ENCODE peak calls at places on chromosomes 7 and 10, in seven cellular contexts. One of them, this sample, is unnamed.

GRCh38 chr10:110792476-110792875 is 79.3 kb upstream of the PDCD4 start:
- DNase-seq in lower lobe of right lung: no peak
- DNase-seq in endothelial cell of umbilical vein: no peak
- DNase-seq in psoas muscle: no peak
- DNase-seq in fibroblast of lung: no peak
- DNase-seq in heart right ventricle: no peak
- DNase-seq in dorsolateral prefrontal cortex: no peak
- DNase-seq in this sample: no peak

GRCh38 chr7:27203378-27203953 is 3.6 kb upstream of the HOXA13 start:
- DNase-seq in lower lobe of right lung: no peak
- DNase-seq in endothelial cell of umbilical vein: no peak
- DNase-seq in psoas muscle: no peak
- DNase-seq in fibroblast of lung: no peak
- DNase-seq in heart right ventricle: no peak
- DNase-seq in dorsolateral prefrontal cortex: no peak
- DNase-seq in this sample: no peak

GRCh38 chr10:6247041-6247712 is 44.4 kb downstream of the PFKFB3 start:
- DNase-seq in lower lobe of right lung: no peak
- DNase-seq in endothelial cell of umbilical vein: peak; percentile 21
- DNase-seq in psoas muscle: no peak
- DNase-seq in fibroblast of lung: peak; percentile 84
- DNase-seq in heart right ventricle: no peak
- DNase-seq in dorsolateral prefrontal cortex: no peak
- DNase-seq in this sample: no peak

GRCh38 chr7:18877874-18878273 is 239.6 kb downstream of the TWIST1 start:
- DNase-seq in lower lobe of right lung: no peak
- DNase-seq in endothelial cell of umbilical vein: no peak
- DNase-seq in psoas muscle: no peak
- DNase-seq in fibroblast of lung: no peak
- DNase-seq in heart right ventricle: no peak
- DNase-seq in dorsolateral prefrontal cortex: no peak
- DNase-seq in this sample: no peak

GRCh38 chr7:485188-486081 is 34.2 kb downstream of the PDGFA start:
- DNase-seq in lower lobe of right lung: peak; percentile 61
- DNase-seq in endothelial cell of umbilical vein: no peak
- DNase-seq in psoas muscle: peak; percentile 47
- DNase-seq in fibroblast of lung: no peak
- DNase-seq in heart right ventricle: peak; percentile 44
- DNase-seq in dorsolateral prefrontal cortex: no peak
- DNase-seq in this sample: peak; percentile 74

GRCh38 chr10:3825244-3825643 is 40.2 kb upstream of the KLF6 start:
- DNase-seq in lower lobe of right lung: no peak
- DNase-seq in endothelial cell of umbilical vein: no peak
- DNase-seq in psoas muscle: peak; percentile 84
- DNase-seq in fibroblast of lung: peak; percentile 90
- DNase-seq in heart right ventricle: no peak
- DNase-seq in dorsolateral prefrontal cortex: no peak
- DNase-seq in this sample: no peak

GRCh38 chr10:122072491-122072890 is 83.5 kb downstream of the TACC2 start:
- DNase-seq in lower lobe of right lung: no peak
- DNase-seq in endothelial cell of umbilical vein: no peak
- DNase-seq in psoas muscle: no peak
- DNase-seq in fibroblast of lung: no peak
- DNase-seq in heart right ventricle: no peak
- DNase-seq in dorsolateral prefrontal cortex: no peak
- DNase-seq in this sample: no peak

GRCh38 chr7:124152859-124153692 is 120.2 kb upstream of the TMEM229A start:
- DNase-seq in lower lobe of right lung: no peak
- DNase-seq in endothelial cell of umbilical vein: peak; percentile 87
- DNase-seq in psoas muscle: no peak
- DNase-seq in fibroblast of lung: peak; percentile 29
- DNase-seq in heart right ventricle: no peak
- DNase-seq in dorsolateral prefrontal cortex: no peak
- DNase-seq in this sample: no peak

GRCh38 chr7:106947244-106947728 is 82.2 kb downstream of the PIK3CG start:
- DNase-seq in lower lobe of right lung: no peak
- DNase-seq in endothelial cell of umbilical vein: peak; percentile 83
- DNase-seq in psoas muscle: no peak
- DNase-seq in fibroblast of lung: peak; percentile 57
- DNase-seq in heart right ventricle: no peak
- DNase-seq in dorsolateral prefrontal cortex: no peak
- DNase-seq in this sample: peak; percentile 19

GRCh38 chr10:129938460-129938859 is 25.6 kb downstream of the EBF3 start:
- DNase-seq in lower lobe of right lung: no peak
- DNase-seq in endothelial cell of umbilical vein: no peak
- DNase-seq in psoas muscle: peak; percentile 42
- DNase-seq in fibroblast of lung: no peak
- DNase-seq in heart right ventricle: no peak
- DNase-seq in dorsolateral prefrontal cortex: no peak
- DNase-seq in this sample: no peak

GRCh38 chr10:129046074-129046681 is 420.9 kb upstream of the MGMT start:
- DNase-seq in lower lobe of right lung: no peak
- DNase-seq in endothelial cell of umbilical vein: peak; percentile 92
- DNase-seq in psoas muscle: no peak
- DNase-seq in fibroblast of lung: no peak
- DNase-seq in heart right ventricle: no peak
- DNase-seq in dorsolateral prefrontal cortex: no peak
- DNase-seq in this sample: no peak

GRCh38 chr7:44985033-44985695 is 6.3 kb upstream of the MYO1G start:
- DNase-seq in lower lobe of right lung: no peak
- DNase-seq in endothelial cell of umbilical vein: no peak
- DNase-seq in psoas muscle: no peak
- DNase-seq in fibroblast of lung: no peak
- DNase-seq in heart right ventricle: no peak
- DNase-seq in dorsolateral prefrontal cortex: no peak
- DNase-seq in this sample: no peak

GRCh38 chr7:44982970-44983369 is 4.2 kb upstream of the MYO1G start:
- DNase-seq in lower lobe of right lung: no peak
- DNase-seq in endothelial cell of umbilical vein: no peak
- DNase-seq in psoas muscle: no peak
- DNase-seq in fibroblast of lung: no peak
- DNase-seq in heart right ventricle: no peak
- DNase-seq in dorsolateral prefrontal cortex: no peak
- DNase-seq in this sample: no peak

GRCh38 chr7:44982535-44982923 is 3.7 kb upstream of the MYO1G start:
- DNase-seq in lower lobe of right lung: no peak
- DNase-seq in endothelial cell of umbilical vein: no peak
- DNase-seq in psoas muscle: no peak
- DNase-seq in fibroblast of lung: no peak
- DNase-seq in heart right ventricle: no peak
- DNase-seq in dorsolateral prefrontal cortex: no peak
- DNase-seq in this sample: no peak

GRCh38 chr7:44984478-44984758 is 5.6 kb upstream of the MYO1G start:
- DNase-seq in lower lobe of right lung: no peak
- DNase-seq in endothelial cell of umbilical vein: no peak
- DNase-seq in psoas muscle: no peak
- DNase-seq in fibroblast of lung: no peak
- DNase-seq in heart right ventricle: no peak
- DNase-seq in dorsolateral prefrontal cortex: no peak
- DNase-seq in this sample: no peak

GRCh38 chr7:44983742-44984477 is 5.1 kb upstream of the MYO1G start:
- DNase-seq in lower lobe of right lung: no peak
- DNase-seq in endothelial cell of umbilical vein: no peak
- DNase-seq in psoas muscle: no peak
- DNase-seq in fibroblast of lung: no peak
- DNase-seq in heart right ventricle: no peak
- DNase-seq in dorsolateral prefrontal cortex: no peak
- DNase-seq in this sample: no peak
- H3K27ac ChIP-seq in lower lobe of right lung: no peak overlapping the region
- H3K27ac ChIP-seq in endothelial cell of umbilical vein: no peak overlapping the region
- H3K27ac ChIP-seq in psoas muscle: peak overlapping the region; percentile 17
- H3K27ac ChIP-seq in fibroblast of lung: no peak overlapping the region
- H3K27ac ChIP-seq in heart right ventricle: no peak overlapping the region
- H3K27ac ChIP-seq in dorsolateral prefrontal cortex: no peak overlapping the region
- H3K27ac ChIP-seq in this sample: no peak overlapping the region

DNA sequence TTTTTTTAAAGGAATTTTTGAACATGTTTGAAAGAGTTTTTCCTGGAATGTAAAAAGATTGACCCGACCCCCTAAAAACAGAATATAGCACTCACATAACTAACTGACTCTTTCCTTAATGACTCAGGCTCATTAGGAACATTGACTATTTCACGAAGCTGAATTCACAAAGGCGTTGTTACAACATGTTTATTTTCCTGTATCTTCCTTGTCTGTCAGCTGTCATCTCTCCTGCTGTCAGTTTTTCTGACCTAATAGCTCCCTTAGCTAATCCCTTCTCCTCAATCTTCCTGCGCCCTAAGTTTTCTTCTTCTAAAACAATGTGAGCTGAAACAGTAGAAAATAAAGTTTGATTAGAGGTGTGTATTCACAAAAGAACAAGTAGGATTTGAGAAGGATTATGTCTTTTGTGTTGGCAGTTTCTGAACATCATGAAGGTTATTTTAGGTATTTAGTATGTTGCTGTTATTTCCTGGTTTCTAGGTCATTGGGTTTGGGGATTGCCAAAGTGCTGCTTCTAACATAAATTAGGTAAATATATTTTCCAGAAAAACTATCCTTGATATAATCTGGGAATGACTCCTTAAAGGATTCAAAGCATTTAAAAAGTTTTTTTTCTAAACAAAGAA is 4.6 kb upstream of the MDFIC start:
- DNase-seq in lower lobe of right lung: no peak
- DNase-seq in endothelial cell of umbilical vein: no peak
- DNase-seq in psoas muscle: no peak
- DNase-seq in fibroblast of lung: no peak
- DNase-seq in heart right ventricle: no peak
- DNase-seq in dorsolateral prefrontal cortex: no peak
- DNase-seq in this sample: no peak
- TF ChIP-seq CTCF in lower lobe of right lung: no peak
- TF ChIP-seq CTCF in endothelial cell of umbilical vein: no peak
- TF ChIP-seq CTCF in psoas muscle: no peak
- TF ChIP-seq CTCF in fibroblast of lung: no peak
- TF ChIP-seq CTCF in heart right ventricle: no peak
- TF ChIP-seq CTCF in dorsolateral prefrontal cortex: no peak
- TF ChIP-seq CTCF in this sample: no peak

DNA sequence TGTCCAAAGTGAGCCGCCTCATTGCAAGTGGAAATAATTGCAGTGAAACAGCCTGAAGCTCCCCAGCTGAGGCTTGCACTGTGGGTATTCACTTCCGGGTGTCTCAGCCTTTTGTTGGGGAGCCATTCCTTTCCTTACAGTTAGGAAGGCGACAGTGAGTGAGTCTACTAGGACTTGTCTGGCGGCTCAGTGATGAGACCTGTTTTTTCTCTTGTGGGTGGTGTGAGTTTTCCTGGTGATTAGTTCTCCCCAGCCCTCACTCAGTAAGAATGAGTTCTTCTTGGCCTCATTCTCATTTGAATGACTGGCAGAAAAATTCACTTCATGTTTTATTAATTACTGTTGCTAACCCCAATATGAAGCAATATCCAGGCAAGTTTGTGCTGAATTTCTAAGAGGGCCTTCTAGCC is 2.6 kb downstream of the PGAM1 start:
- DNase-seq in lower lobe of right lung: no peak
- DNase-seq in endothelial cell of umbilical vein: no peak
- DNase-seq in psoas muscle: no peak
- DNase-seq in fibroblast of lung: peak; percentile 51
- DNase-seq in heart right ventricle: no peak
- DNase-seq in dorsolateral prefrontal cortex: no peak
- DNase-seq in this sample: no peak
- H3K4me3 ChIP-seq in lower lobe of right lung: peak overlapping the region; percentile 15
- H3K4me3 ChIP-seq in endothelial cell of umbilical vein: peak overlapping the region; percentile 74
- H3K4me3 ChIP-seq in psoas muscle: peak overlapping the region; percentile 94
- H3K4me3 ChIP-seq in fibroblast of lung: peak overlapping the region; percentile 91
- H3K4me3 ChIP-seq in heart right ventricle: no peak overlapping the region
- H3K4me3 ChIP-seq in dorsolateral prefrontal cortex: no peak overlapping the region
- H3K4me3 ChIP-seq in this sample: no peak overlapping the region

DNA sequence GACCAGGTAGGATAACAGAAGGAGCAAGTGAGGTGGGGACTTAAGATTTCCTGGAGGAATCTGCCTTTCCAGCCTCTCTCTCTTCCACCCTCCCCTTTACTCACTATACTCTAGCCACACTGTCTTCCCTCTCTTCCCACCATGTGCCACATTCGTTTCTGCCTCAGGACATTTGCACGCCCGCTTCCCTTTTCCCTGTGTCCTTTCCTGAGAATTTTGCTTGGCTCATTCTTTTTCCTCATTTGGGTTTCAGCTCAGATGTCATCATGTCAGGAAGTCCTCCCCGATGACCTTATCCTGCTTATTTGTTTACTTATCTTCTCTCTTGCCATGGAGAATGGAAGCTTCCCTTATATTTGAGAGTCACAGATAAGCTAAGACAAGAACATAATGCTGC is 363.8 kb downstream of the PRPF18 start:
- DNase-seq in lower lobe of right lung: no peak
- DNase-seq in endothelial cell of umbilical vein: no peak
- DNase-seq in psoas muscle: no peak
- DNase-seq in fibroblast of lung: no peak
- DNase-seq in heart right ventricle: no peak
- DNase-seq in dorsolateral prefrontal cortex: no peak
- DNase-seq in this sample: no peak
- H3K27ac ChIP-seq in lower lobe of right lung: no peak overlapping the region
- H3K27ac ChIP-seq in endothelial cell of umbilical vein: no peak overlapping the region
- H3K27ac ChIP-seq in psoas muscle: peak overlapping the region; percentile 3
- H3K27ac ChIP-seq in fibroblast of lung: peak overlapping the region; percentile 75
- H3K27ac ChIP-seq in heart right ventricle: peak overlapping the region; percentile 68
- H3K27ac ChIP-seq in dorsolateral prefrontal cortex: no peak overlapping the region
- H3K27ac ChIP-seq in this sample: no peak overlapping the region

GRCh38 chr10:48981310-48981907 is 41.8 kb upstream of the LRRC18 start:
- DNase-seq in lower lobe of right lung: peak; percentile 76
- DNase-seq in endothelial cell of umbilical vein: peak; percentile 27
- DNase-seq in psoas muscle: peak; percentile 76
- DNase-seq in fibroblast of lung: peak; percentile 19
- DNase-seq in heart right ventricle: peak; percentile 66
- DNase-seq in dorsolateral prefrontal cortex: no peak
- DNase-seq in this sample: peak; percentile 23

GRCh38 chr10:48978318-48978717 is 38.7 kb upstream of the LRRC18 start:
- DNase-seq in lower lobe of right lung: no peak
- DNase-seq in endothelial cell of umbilical vein: no peak
- DNase-seq in psoas muscle: no peak
- DNase-seq in fibroblast of lung: no peak
- DNase-seq in heart right ventricle: no peak
- DNase-seq in dorsolateral prefrontal cortex: no peak
- DNase-seq in this sample: no peak

GRCh38 chr10:48973065-48973464 is 33.4 kb upstream of the LRRC18 start:
- DNase-seq in lower lobe of right lung: no peak
- DNase-seq in endothelial cell of umbilical vein: no peak
- DNase-seq in psoas muscle: no peak
- DNase-seq in fibroblast of lung: no peak
- DNase-seq in heart right ventricle: no peak
- DNase-seq in dorsolateral prefrontal cortex: no peak
- DNase-seq in this sample: no peak

GRCh38 chr10:48974757-48975156 is 35.1 kb upstream of the LRRC18 start:
- DNase-seq in lower lobe of right lung: no peak
- DNase-seq in endothelial cell of umbilical vein: no peak
- DNase-seq in psoas muscle: no peak
- DNase-seq in fibroblast of lung: no peak
- DNase-seq in heart right ventricle: no peak
- DNase-seq in dorsolateral prefrontal cortex: no peak
- DNase-seq in this sample: no peak

GRCh38 chr10:48976208-48976607 is 36.6 kb upstream of the LRRC18 start:
- DNase-seq in lower lobe of right lung: no peak
- DNase-seq in endothelial cell of umbilical vein: no peak
- DNase-seq in psoas muscle: no peak
- DNase-seq in fibroblast of lung: no peak
- DNase-seq in heart right ventricle: no peak
- DNase-seq in dorsolateral prefrontal cortex: no peak
- DNase-seq in this sample: peak; percentile 14
- TF ChIP-seq CTCF in lower lobe of right lung: peak; percentile 26
- TF ChIP-seq CTCF in endothelial cell of umbilical vein: no peak
- TF ChIP-seq CTCF in psoas muscle: peak; percentile 22
- TF ChIP-seq CTCF in fibroblast of lung: no peak
- TF ChIP-seq CTCF in heart right ventricle: no peak
- TF ChIP-seq CTCF in dorsolateral prefrontal cortex: peak; percentile 22
- TF ChIP-seq CTCF in this sample: peak; percentile 24

This sample was measured in prostate gland.